ENCODE peak calls at places on chromosomes 11 and 22, in four cellular contexts. One of them, this sample, is unnamed.
A peak's percentile ranks its signal among the peaks of the same experiment; 100 is the strongest.

GRCh38 chr22:49845241-49845640 is 8.4 kb upstream of the ZBED4 start:
- DNase-seq in stimulated activated naive CD8-positive, alpha-beta T cell treated with anti-CD3 and anti-CD28 coated beads, Interleukin-15, Interleukin-2, amounts not matched to agents 100 U/mL and 50 U/mL, for 24 hours: no peak
- DNase-seq in activated T-helper 1 cell treated with anti-CD3 and anti-CD28 coated beads, Interleukin-2, amount 50 U/mL, for 16 hours: no peak
- DNase-seq in smooth muscle cell of the brain vasculature: no peak
- DNase-seq in this sample: no peak

GRCh38 chr11:83069441-83070043 is 2.2 kb downstream of the RAB30 start:
- DNase-seq in smooth muscle cell of the brain vasculature: no peak
- DNase-seq in stimulated activated naive CD8-positive, alpha-beta T cell treated with anti-CD3 and anti-CD28 coated beads, Interleukin-15, Interleukin-2, amounts not matched to agents 100 U/mL and 50 U/mL, for 24 hours: no peak
- DNase-seq in activated T-helper 1 cell treated with anti-CD3 and anti-CD28 coated beads, Interleukin-2, amount 50 U/mL, for 16 hours: no peak
- DNase-seq in this sample: no peak

GRCh38 chr11:67015048-67015447 is 7.9 kb upstream of the SYT12 start:
- DNase-seq in stimulated activated naive CD8-positive, alpha-beta T cell treated with anti-CD3 and anti-CD28 coated beads, Interleukin-15, Interleukin-2, amounts not matched to agents 100 U/mL and 50 U/mL, for 24 hours: no peak
- DNase-seq in smooth muscle cell of the brain vasculature: no peak
- DNase-seq in activated T-helper 1 cell treated with anti-CD3 and anti-CD28 coated beads, Interleukin-2, amount 50 U/mL, for 16 hours: no peak
- DNase-seq in this sample: no peak

GRCh38 chr11:123384116-123384515 is 46.0 kb upstream of the GRAMD1B start:
- DNase-seq in smooth muscle cell of the brain vasculature: no peak
- DNase-seq in stimulated activated naive CD8-positive, alpha-beta T cell treated with anti-CD3 and anti-CD28 coated beads, Interleukin-15, Interleukin-2, amounts not matched to agents 100 U/mL and 50 U/mL, for 24 hours: no peak
- DNase-seq in activated T-helper 1 cell treated with anti-CD3 and anti-CD28 coated beads, Interleukin-2, amount 50 U/mL, for 16 hours: no peak
- DNase-seq in this sample: no peak

GRCh38 chr22:39927544-39927943 is 26.7 kb downstream of the GRAP2 start:
- DNase-seq in stimulated activated naive CD8-positive, alpha-beta T cell treated with anti-CD3 and anti-CD28 coated beads, Interleukin-15, Interleukin-2, amounts not matched to agents 100 U/mL and 50 U/mL, for 24 hours: peak; percentile 54
- DNase-seq in activated T-helper 1 cell treated with anti-CD3 and anti-CD28 coated beads, Interleukin-2, amount 50 U/mL, for 16 hours: no peak
- DNase-seq in smooth muscle cell of the brain vasculature: no peak
- DNase-seq in this sample: no peak

GRCh38 chr11:83545911-83546310 is 259.7 kb upstream of the CCDC90B start:
- DNase-seq in stimulated activated naive CD8-positive, alpha-beta T cell treated with anti-CD3 and anti-CD28 coated beads, Interleukin-15, Interleukin-2, amounts not matched to agents 100 U/mL and 50 U/mL, for 24 hours: no peak
- DNase-seq in activated T-helper 1 cell treated with anti-CD3 and anti-CD28 coated beads, Interleukin-2, amount 50 U/mL, for 16 hours: no peak
- DNase-seq in smooth muscle cell of the brain vasculature: no peak
- DNase-seq in this sample: no peak

GRCh38 chr11:41978951-41979350 is 519.5 kb upstream of the LRRC4C start:
- DNase-seq in stimulated activated naive CD8-positive, alpha-beta T cell treated with anti-CD3 and anti-CD28 coated beads, Interleukin-15, Interleukin-2, amounts not matched to agents 100 U/mL and 50 U/mL, for 24 hours: no peak
- DNase-seq in smooth muscle cell of the brain vasculature: no peak
- DNase-seq in activated T-helper 1 cell treated with anti-CD3 and anti-CD28 coated beads, Interleukin-2, amount 50 U/mL, for 16 hours: no peak
- DNase-seq in this sample: no peak

GRCh38 chr11:69949327-69949726 is 128.8 kb upstream of the ANO1 start:
- DNase-seq in smooth muscle cell of the brain vasculature: peak; percentile 29
- DNase-seq in activated T-helper 1 cell treated with anti-CD3 and anti-CD28 coated beads, Interleukin-2, amount 50 U/mL, for 16 hours: no peak
- DNase-seq in stimulated activated naive CD8-positive, alpha-beta T cell treated with anti-CD3 and anti-CD28 coated beads, Interleukin-15, Interleukin-2, amounts not matched to agents 100 U/mL and 50 U/mL, for 24 hours: no peak
- DNase-seq in this sample: no peak

GRCh38 chr22:42282252-42282942 is 11.9 kb upstream of the TCF20 start:
- DNase-seq in stimulated activated naive CD8-positive, alpha-beta T cell treated with anti-CD3 and anti-CD28 coated beads, Interleukin-15, Interleukin-2, amounts not matched to agents 100 U/mL and 50 U/mL, for 24 hours: no peak
- DNase-seq in activated T-helper 1 cell treated with anti-CD3 and anti-CD28 coated beads, Interleukin-2, amount 50 U/mL, for 16 hours: no peak
- DNase-seq in smooth muscle cell of the brain vasculature: no peak
- DNase-seq in this sample: no peak

GRCh38 chr11:93529707-93530467 is 13.3 kb downstream of the SMCO4 start:
- DNase-seq in smooth muscle cell of the brain vasculature: no peak
- DNase-seq in stimulated activated naive CD8-positive, alpha-beta T cell treated with anti-CD3 and anti-CD28 coated beads, Interleukin-15, Interleukin-2, amounts not matched to agents 100 U/mL and 50 U/mL, for 24 hours: no peak
- DNase-seq in activated T-helper 1 cell treated with anti-CD3 and anti-CD28 coated beads, Interleukin-2, amount 50 U/mL, for 16 hours: no peak
- DNase-seq in this sample: no peak

GRCh38 chr11:3052109-3052479 is 5.1 kb downstream of the CARS1 start:
- DNase-seq in activated T-helper 1 cell treated with anti-CD3 and anti-CD28 coated beads, Interleukin-2, amount 50 U/mL, for 16 hours: no peak
- DNase-seq in stimulated activated naive CD8-positive, alpha-beta T cell treated with anti-CD3 and anti-CD28 coated beads, Interleukin-15, Interleukin-2, amounts not matched to agents 100 U/mL and 50 U/mL, for 24 hours: no peak
- DNase-seq in smooth muscle cell of the brain vasculature: no peak
- DNase-seq in this sample: no peak

GRCh38 chr22:20867179-20868099 is 8.6 kb downstream of the SNAP29 start:
- DNase-seq in smooth muscle cell of the brain vasculature: no peak
- DNase-seq in activated T-helper 1 cell treated with anti-CD3 and anti-CD28 coated beads, Interleukin-2, amount 50 U/mL, for 16 hours: no peak
- DNase-seq in stimulated activated naive CD8-positive, alpha-beta T cell treated with anti-CD3 and anti-CD28 coated beads, Interleukin-15, Interleukin-2, amounts not matched to agents 100 U/mL and 50 U/mL, for 24 hours: no peak
- DNase-seq in this sample: no peak

GRCh38 chr11:46666982-46667590 is 33.3 kb downstream of the ARHGAP1 start:
- DNase-seq in smooth muscle cell of the brain vasculature: no peak
- DNase-seq in stimulated activated naive CD8-positive, alpha-beta T cell treated with anti-CD3 and anti-CD28 coated beads, Interleukin-15, Interleukin-2, amounts not matched to agents 100 U/mL and 50 U/mL, for 24 hours: no peak
- DNase-seq in activated T-helper 1 cell treated with anti-CD3 and anti-CD28 coated beads, Interleukin-2, amount 50 U/mL, for 16 hours: no peak
- DNase-seq in this sample: no peak

GRCh38 chr11:12287009-12287373 is 90.4 kb upstream of the PARVA start:
- DNase-seq in stimulated activated naive CD8-positive, alpha-beta T cell treated with anti-CD3 and anti-CD28 coated beads, Interleukin-15, Interleukin-2, amounts not matched to agents 100 U/mL and 50 U/mL, for 24 hours: no peak
- DNase-seq in smooth muscle cell of the brain vasculature: peak; percentile 87
- DNase-seq in activated T-helper 1 cell treated with anti-CD3 and anti-CD28 coated beads, Interleukin-2, amount 50 U/mL, for 16 hours: no peak
- DNase-seq in this sample: no peak

GRCh38 chr11:69905611-69906452 is 86.6 kb upstream of the FGF3 start:
- DNase-seq in activated T-helper 1 cell treated with anti-CD3 and anti-CD28 coated beads, Interleukin-2, amount 50 U/mL, for 16 hours: no peak
- DNase-seq in stimulated activated naive CD8-positive, alpha-beta T cell treated with anti-CD3 and anti-CD28 coated beads, Interleukin-15, Interleukin-2, amounts not matched to agents 100 U/mL and 50 U/mL, for 24 hours: no peak
- DNase-seq in smooth muscle cell of the brain vasculature: no peak
- DNase-seq in this sample: no peak

GRCh38 chr22:30422481-30423295 is 2.9 kb upstream of the MTFP1 start:
- DNase-seq in activated T-helper 1 cell treated with anti-CD3 and anti-CD28 coated beads, Interleukin-2, amount 50 U/mL, for 16 hours: no peak
- DNase-seq in stimulated activated naive CD8-positive, alpha-beta T cell treated with anti-CD3 and anti-CD28 coated beads, Interleukin-15, Interleukin-2, amounts not matched to agents 100 U/mL and 50 U/mL, for 24 hours: peak; percentile 57
- DNase-seq in smooth muscle cell of the brain vasculature: peak; percentile 76
- DNase-seq in this sample: no peak

GRCh38 chr11:71934213-71934612 is 5.4 kb downstream of the RNF121 start:
- DNase-seq in smooth muscle cell of the brain vasculature: no peak
- DNase-seq in activated T-helper 1 cell treated with anti-CD3 and anti-CD28 coated beads, Interleukin-2, amount 50 U/mL, for 16 hours: no peak
- DNase-seq in stimulated activated naive CD8-positive, alpha-beta T cell treated with anti-CD3 and anti-CD28 coated beads, Interleukin-15, Interleukin-2, amounts not matched to agents 100 U/mL and 50 U/mL, for 24 hours: peak; percentile 14
- DNase-seq in this sample: peak; percentile 19

This sample was measured in T-helper 2 cell.